ENCODE peak calls at places on chromosomes 6 and 20, in seven cellular contexts. H is keratinocyte, U is glutamatergic neuron, J is heart right ventricle, Y is HFFc6, R is astrocyte of the cerebellum, C is Calu3. I is an unnamed sample.

GRCh38 chr6:35486005-35486925 is 10.6 kb downstream of the TEAD3 start:
- DNase-seq in H (peak), U (peak), J (no peak), Y (no peak), R (no peak), C (peak), I (peak)

GRCh38 chr6:582370-582769 is 74.5 kb downstream of the HUS1B start:
- DNase-seq in H (no peak), U (peak), J (no peak), Y (no peak), R (peak), C (no peak), I (no peak)

GRCh38 chr6:109454483-109455160 is 950 bp downstream of the MICAL1 start:
- DNase-seq in H (no peak), U (peak), J (peak), Y (no peak), R (no peak), C (no peak), I (peak)

GRCh38 chr20:5113615-5113986 is 6.2 kb downstream of the PCNA start:
- DNase-seq in H (no peak), U (no peak), J (no peak), Y (no peak), R (no peak), C (no peak), I (no peak)

GRCh38 chr6:91718198-91718597 is 1131.3 kb upstream of the MAP3K7 start:
- DNase-seq in H (no peak), U (no peak), J (no peak), Y (no peak), R (no peak), C (no peak), I (no peak)

GRCh38 chr6:15483060-15483459 is 179.8 kb downstream of the DTNBP1 start:
- DNase-seq in H (no peak), U (no peak), J (no peak), Y (no peak), R (no peak), C (no peak), I (no peak)

GRCh38 chr6:79082304-79082703 is 4.2 kb upstream of the PHIP start:
- DNase-seq in H (no peak), U (no peak), J (no peak), Y (no peak), R (no peak), C (no peak), I (no peak)

GRCh38 chr20:51137461-51137860 is 114.6 kb upstream of the KCNG1 start:
- DNase-seq in H (no peak), U (no peak), J (no peak), Y (no peak), R (no peak), C (no peak), I (no peak)

GRCh38 chr6:146295695-146296094 is 247.9 kb upstream of the RAB32 start:
- DNase-seq in H (no peak), U (no peak), J (no peak), Y (no peak), R (no peak), C (no peak), I (no peak)

GRCh38 chr20:17406191-17406590 is 125.0 kb downstream of the BFSP1 start:
- DNase-seq in H (no peak), U (no peak), J (no peak), Y (no peak), R (no peak), C (no peak), I (no peak)

GRCh38 chr6:11143394-11144371 is 32.2 kb upstream of the ERVFRD-1 start:
- DNase-seq in H (peak), U (no peak), J (peak), Y (peak), R (no peak), C (peak), I (peak)

GRCh38 chr6:90537723-90538407 is 49.0 kb downstream of the MAP3K7 start:
- DNase-seq in H (no peak), U (no peak), J (no peak), Y (peak), R (no peak), C (no peak), I (peak)

GRCh38 chr6:93343476-93343875 is 75.9 kb downstream of the EPHA7 start:
- DNase-seq in H (no peak), U (no peak), J (no peak), Y (no peak), R (no peak), C (no peak), I (no peak)

GRCh38 chr6:16316741-16317251 is 78.4 kb downstream of the GMPR start:
- DNase-seq in H (peak), U (peak), J (no peak), Y (peak), R (no peak), C (no peak), I (no peak)

GRCh38 chr20:50691585-50692552 is 527 bp upstream of the RIPOR3 start:
- DNase-seq in H (peak), U (no peak), J (no peak), Y (no peak), R (peak), C (no peak), I (peak)

GRCh38 chr20:48621256-48622078 is 206.3 kb downstream of the PREX1 start:
- DNase-seq in H (peak), U (no peak), J (no peak), Y (peak), R (no peak), C (peak), I (no peak)

GRCh38 chr20:31758521-31758920 is 19.4 kb downstream of the TPX2 start:
- DNase-seq in H (no peak), U (no peak), J (no peak), Y (no peak), R (no peak), C (no peak), I (peak)

GRCh38 chr6:131159578-131159977 is 24.3 kb downstream of the AKAP7 start:
- DNase-seq in H (no peak), U (no peak), J (no peak), Y (peak), R (peak), C (no peak), I (peak)

GRCh38 chr6:132812255-132812732 is 2.1 kb upstream of the RPS12 start:
- DNase-seq in H (no peak), U (no peak), J (no peak), Y (peak), R (no peak), C (no peak), I (peak)

GRCh38 chr20:30168025-30168799 is 1089.3 kb upstream of the DEFB115 start:
- DNase-seq in H (no peak), U (no peak), J (peak), Y (no peak), R (no peak), C (no peak), I (peak)

GRCh38 chr6:124903797-124904196 is 58.4 kb upstream of the RNF217 start:
- DNase-seq in H (no peak), U (no peak), J (no peak), Y (no peak), R (no peak), C (no peak), I (no peak)

GRCh38 chr6:154156135-154156948 is 117.3 kb downstream of the OPRM1 start:
- DNase-seq in H (no peak), U (peak), J (peak), Y (peak), R (no peak), C (peak), I (peak)

GRCh38 chr20:48916699-48917098 is 4.8 kb upstream of the ARFGEF2 start:
- DNase-seq in H (no peak), U (no peak), J (no peak), Y (no peak), R (no peak), C (no peak), I (no peak)

GRCh38 chr20:63311186-63311832 is 18.3 kb downstream of the COL20A1 start:
- DNase-seq in H (no peak), U (no peak), J (no peak), Y (no peak), R (no peak), C (no peak), I (no peak)

GRCh38 chr6:30411515-30412207 is 66.7 kb downstream of the RPP21 start:
- DNase-seq in H (no peak), U (peak), J (peak), Y (peak), R (peak), C (peak), I (peak)

GRCh38 chr6:144657691-144658090 is 372.6 kb downstream of the UTRN start:
- DNase-seq in H (no peak), U (no peak), J (no peak), Y (no peak), R (peak), C (no peak), I (no peak)

GRCh38 chr6:112311950-112312547 is 35.1 kb upstream of the RFPL4B start:
- DNase-seq in H (no peak), U (no peak), J (peak), Y (peak), R (no peak), C (no peak), I (peak)

GRCh38 chr6:132084811-132085509 is 133.8 kb upstream of the CCN2 start:
- DNase-seq in H (no peak), U (no peak), J (no peak), Y (peak), R (peak), C (no peak), I (peak)

GRCh38 chr20:60262967-60263603 is 304.9 kb downstream of the CDH26 start:
- DNase-seq in H (no peak), U (peak), J (no peak), Y (no peak), R (no peak), C (peak), I (peak)

GRCh38 chr6:81075974-81076373 is 676.5 kb downstream of the TENT5A start:
- DNase-seq in H (no peak), U (no peak), J (no peak), Y (no peak), R (peak), C (no peak), I (peak)
- TF ChIP-seq CTCF in H (peak), U (peak), J (peak), Y (peak), R (peak), C (peak), I (peak)

GRCh38 chr20:47379433-47380150 is 23.1 kb upstream of the ZMYND8 start:
- DNase-seq in H (no peak), U (no peak), J (no peak), Y (peak), R (no peak), C (no peak), I (peak)

GRCh38 chr20:47382746-47383145 is 26.2 kb upstream of the ZMYND8 start:
- DNase-seq in H (no peak), U (no peak), J (no peak), Y (no peak), R (no peak), C (no peak), I (no peak)

GRCh38 chr20:47380481-47380880 is 24.0 kb upstream of the ZMYND8 start:
- DNase-seq in H (no peak), U (no peak), J (no peak), Y (no peak), R (no peak), C (no peak), I (no peak)

GRCh38 chr20:47373206-47373722 is 16.8 kb upstream of the ZMYND8 start:
- DNase-seq in H (no peak), U (no peak), J (no peak), Y (no peak), R (no peak), C (no peak), I (no peak)

DNA sequence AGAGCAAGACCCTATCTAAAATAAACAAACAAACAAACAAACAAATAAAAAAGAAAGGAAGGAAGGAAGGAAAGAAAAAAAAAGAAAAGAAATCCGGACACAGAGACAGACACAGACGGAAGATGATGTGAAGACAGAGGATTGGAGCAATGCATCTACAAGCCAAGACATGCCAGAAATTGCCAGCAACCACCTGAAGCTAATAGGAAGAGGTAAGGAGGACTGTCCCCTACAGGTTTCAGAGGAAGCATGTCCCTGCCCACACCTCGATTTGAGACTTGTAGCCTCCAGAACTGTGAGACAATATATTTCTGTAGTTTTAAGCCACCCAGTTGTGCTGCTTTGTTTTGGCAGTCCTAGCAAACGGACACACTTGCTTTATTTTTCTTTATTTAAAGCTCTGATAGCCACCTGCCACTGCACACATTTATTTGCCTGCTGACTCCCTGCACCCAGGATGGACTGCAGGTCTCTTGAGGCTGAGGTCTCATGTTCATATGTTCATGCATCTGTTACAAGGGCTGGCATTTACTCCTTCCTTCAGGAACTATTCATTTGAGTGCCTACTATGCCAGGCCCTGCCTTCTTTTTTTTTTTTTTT is 20.7 kb upstream of the ZMYND8 start:
- DNase-seq in H (no peak), U (no peak), J (no peak), Y (no peak), R (no peak), C (no peak), I (no peak)
- TF ChIP-seq CTCF in H (peak), U (no peak), J (no peak), Y (no peak), R (no peak), C (no peak), I (no peak)

GRCh38 chr6:21935142-21935541 is 341.6 kb downstream of the SOX4 start:
- DNase-seq in H (no peak), U (no peak), J (no peak), Y (no peak), R (no peak), C (no peak), I (no peak)
- TF ChIP-seq CTCF in H (no peak), U (no peak), J (no peak), Y (no peak), R (no peak), C (no peak), I (no peak)

GRCh38 chr20:39103305-39103704 is 141.2 kb downstream of the DHX35 start:
- DNase-seq in H (no peak), U (no peak), J (no peak), Y (no peak), R (no peak), C (no peak), I (no peak)

GRCh38 chr20:39103732-39104131 is 141.6 kb downstream of the DHX35 start:
- DNase-seq in H (no peak), U (no peak), J (no peak), Y (no peak), R (no peak), C (no peak), I (no peak)

GRCh38 chr20:39107741-39108140 is 145.6 kb downstream of the DHX35 start:
- DNase-seq in H (no peak), U (no peak), J (no peak), Y (peak), R (no peak), C (peak), I (peak)

GRCh38 chr20:39106791-39107190 is 144.6 kb downstream of the DHX35 start:
- DNase-seq in H (no peak), U (no peak), J (no peak), Y (no peak), R (no peak), C (no peak), I (no peak)

DNA sequence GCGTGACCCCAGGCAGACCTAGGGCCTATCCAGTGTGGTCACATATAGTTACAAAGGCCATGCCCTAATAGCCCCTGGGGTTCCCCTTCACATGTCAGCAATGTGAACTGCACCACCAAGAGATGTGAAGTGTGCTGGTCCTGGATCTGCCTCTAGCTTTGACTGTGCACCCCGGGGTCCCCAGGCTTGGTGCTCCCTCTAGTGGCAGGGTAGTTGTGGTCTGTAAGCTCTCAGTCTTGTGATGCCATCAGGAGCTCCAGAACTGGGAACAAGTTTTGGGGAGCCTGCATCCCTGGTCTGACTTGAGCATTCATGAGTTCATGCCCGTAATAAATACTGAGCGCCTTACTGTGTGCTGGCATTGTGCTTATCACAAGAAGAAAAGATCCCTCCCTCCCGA is 143.4 kb downstream of the DHX35 start:
- DNase-seq in H (no peak), U (no peak), J (no peak), Y (no peak), R (no peak), C (peak), I (no peak)
- TF ChIP-seq CTCF in H (peak), U (peak), J (no peak), Y (peak), R (no peak), C (peak), I (no peak)

GRCh38 chr6:147633191-147633590 is 124.7 kb downstream of the SAMD5 start:
- DNase-seq in H (no peak), U (no peak), J (no peak), Y (no peak), R (no peak), C (no peak), I (no peak)
- TF ChIP-seq CTCF in H (no peak), U (no peak), J (no peak), Y (no peak), R (no peak), C (no peak), I (no peak)

GRCh38 chr20:56249244-56249955 is 868 bp downstream of the MC3R start:
- DNase-seq in H (no peak), U (peak), J (no peak), Y (no peak), R (no peak), C (peak), I (peak)
- TF ChIP-seq CTCF in H (peak), U (no peak), J (peak), Y (peak), R (peak), C (no peak), I (peak)

DNA sequence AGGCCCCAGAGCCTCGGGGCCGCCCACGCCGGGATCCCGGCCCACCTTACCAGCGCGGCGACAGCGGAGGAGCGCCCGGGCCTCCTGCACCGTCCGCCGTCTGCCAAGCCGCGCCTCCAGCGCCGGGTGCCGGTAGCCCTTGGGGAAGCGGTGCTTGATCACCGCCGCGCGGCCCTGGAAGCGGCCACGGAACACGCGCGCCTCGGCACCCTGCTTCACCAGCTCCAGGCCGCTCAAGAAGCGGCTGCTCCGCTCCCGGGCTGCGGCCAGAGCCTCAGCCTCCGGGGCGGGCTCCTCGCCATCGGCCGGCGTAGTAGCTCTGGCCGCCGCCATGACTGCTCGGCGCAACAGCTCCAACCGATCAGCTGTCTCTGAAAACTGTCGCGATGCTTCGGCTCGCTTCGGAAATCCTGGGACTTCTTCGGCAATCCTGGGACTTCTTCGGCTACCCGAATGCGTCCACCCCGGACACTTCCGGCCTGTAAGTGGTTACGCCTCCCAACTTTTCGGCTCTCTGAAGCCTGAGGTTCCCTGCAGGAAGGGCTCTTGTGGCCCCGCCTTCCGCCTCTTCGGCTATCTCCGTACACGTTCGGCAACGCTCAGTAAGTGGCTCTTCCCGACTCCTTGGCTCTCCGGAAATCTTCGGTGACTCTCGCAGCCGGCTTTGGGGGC is at the start of gene TP53RK:
- DNase-seq in H (peak), U (peak), J (peak), Y (peak), R (peak), C (peak), I (peak)
- TF ChIP-seq CTCF in H (peak), U (peak), J (peak), Y (peak), R (peak), C (peak), I (peak)

GRCh38 chr6:53547815-53548496 is 3.1 kb upstream of the GCLC start:
- DNase-seq in H (peak), U (peak), J (peak), Y (peak), R (peak), C (peak), I (peak)
- TF ChIP-seq CTCF in H (no peak), U (no peak), J (peak), Y (no peak), R (no peak), C (no peak), I (no peak)

GRCh38 chr6:56890683-56891429 is 64.1 kb upstream of the BEND6 start:
- DNase-seq in H (no peak), U (no peak), J (no peak), Y (peak), R (peak), C (no peak), I (peak)

GRCh38 chr6:56890066-56890465 is 64.8 kb upstream of the BEND6 start:
- DNase-seq in H (no peak), U (no peak), J (no peak), Y (no peak), R (no peak), C (no peak), I (peak)

GRCh38 chr6:56889492-56889891 is 65.4 kb upstream of the BEND6 start:
- DNase-seq in H (no peak), U (no peak), J (no peak), Y (no peak), R (no peak), C (no peak), I (no peak)

GRCh38 chr6:56888687-56889086 is 66.2 kb upstream of the BEND6 start:
- DNase-seq in H (no peak), U (no peak), J (no peak), Y (no peak), R (no peak), C (no peak), I (no peak)

DNA sequence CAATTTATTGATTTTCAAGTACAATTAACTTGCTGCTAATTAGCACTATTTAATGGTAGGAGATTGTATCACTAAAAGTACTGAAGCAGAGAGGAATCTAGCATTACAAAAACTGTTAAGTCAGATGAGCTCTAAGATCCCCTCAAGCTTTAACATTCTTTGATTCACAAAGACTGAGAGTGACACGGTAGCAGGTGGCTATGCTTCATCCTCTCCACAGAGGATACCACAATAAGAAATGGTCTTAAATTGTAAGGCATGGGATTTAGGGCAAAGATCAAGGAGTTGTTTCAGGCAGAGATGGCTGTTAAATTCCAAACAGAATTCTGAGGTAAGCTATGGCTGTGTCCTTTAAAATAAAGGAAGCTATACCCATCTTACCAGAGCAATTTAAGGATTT is 67.8 kb upstream of the BEND6 start:
- DNase-seq in H (no peak), U (no peak), J (no peak), Y (no peak), R (no peak), C (no peak), I (no peak)
- TF ChIP-seq CTCF in H (no peak), U (no peak), J (no peak), Y (no peak), R (no peak), C (no peak), I (no peak)

GRCh38 chr20:1533059-1533458 is 24.4 kb downstream of the SIRPD start:
- DNase-seq in H (no peak), U (no peak), J (no peak), Y (no peak), R (no peak), C (no peak), I (no peak)
- TF ChIP-seq CTCF in H (no peak), U (no peak), J (no peak), Y (no peak), R (no peak), C (no peak), I (no peak)

I was measured in fibroblast of villous mesenchyme.